ENCODE peak calls at places on chromosomes 12 and 14, in eight cellular contexts. K is gastrocnemius medialis, B is left ventricle myocardium inferior, S is AG04450, H is stomach, D is thoracic aorta, M is A673, L is left lung. U is an unnamed sample. For H3K9me3, the result is how much of the 10 kb centered on the place peaks cover.

GRCh38 chr12:32618115-32618514 is 61.0 kb upstream of the DNM1L start:
- DNase-seq in L (no peak), B (no peak), K (no peak), H (no peak), M (no peak), S (no peak), D (no peak), U (no peak)

GRCh38 chr12:111101003-111101402 is 180.6 kb upstream of the MYL2 start:
- DNase-seq in M (no peak), D (no peak), B (no peak), H (no peak), K (no peak), L (no peak), S (no peak), U (no peak)

GRCh38 chr14:22339277-22339676 is 249.7 kb downstream of the DAD1 start:
- DNase-seq in S (peak), K (peak), B (peak), H (peak), D (no peak), M (peak), L (no peak), U (no peak)

GRCh38 chr12:113461666-113462065 is 10.0 kb downstream of the LHX5 start:
- DNase-seq in L (no peak), B (no peak), M (peak), H (no peak), K (no peak), S (no peak), D (no peak), U (no peak)

GRCh38 chr14:38951451-38951850 is 151.6 kb downstream of the SEC23A start:
- DNase-seq in B (no peak), K (no peak), S (no peak), M (peak), H (no peak), L (no peak), D (no peak), U (no peak)

GRCh38 chr14:50064993-50065392 is 51.4 kb downstream of the VCPKMT start:
- DNase-seq in L (no peak), K (peak), B (no peak), S (no peak), D (no peak), H (peak), M (no peak), U (no peak)

GRCh38 chr12:51421266-51421884 is 3.3 kb upstream of the SLC4A8 start:
- DNase-seq in S (peak), M (peak), H (peak), L (no peak), K (no peak), B (no peak), D (no peak), U (no peak)

GRCh38 chr12:53623526-53623925 is 2.7 kb downstream of the ATF7 start:
- DNase-seq in K (no peak), B (no peak), H (no peak), D (no peak), S (peak), L (no peak), M (peak), U (no peak)

GRCh38 chr14:82595466-82595865 is 1061.8 kb upstream of the SEL1L start:
- DNase-seq in S (no peak), K (no peak), H (no peak), L (no peak), M (no peak), B (no peak), D (no peak), U (no peak)

GRCh38 chr14:60506010-60506409 is 2.9 kb upstream of the SIX6 start:
- DNase-seq in H (no peak), K (no peak), L (no peak), S (no peak), M (no peak), B (no peak), D (no peak), U (no peak)

GRCh38 chr12:21500786-21501257 is 613 bp downstream of the RECQL start:
- DNase-seq in B (no peak), M (no peak), K (no peak), S (no peak), H (no peak), L (no peak), D (no peak), U (no peak)

GRCh38 chr14:91163316-91163715 is 49.4 kb downstream of the DGLUCY start:
- DNase-seq in K (peak), S (no peak), B (peak), L (no peak), H (peak), D (no peak), M (peak), U (no peak)

GRCh38 chr14:49720744-49721143 is 27.8 kb downstream of the KLHDC1 start:
- DNase-seq in S (no peak), M (no peak), B (no peak), K (no peak), H (no peak), L (no peak), D (no peak), U (no peak)

GRCh38 chr12:106709068-106709511 is 65.4 kb upstream of the RIC8B start:
- DNase-seq in M (no peak), S (no peak), D (no peak), B (no peak), H (no peak), K (no peak), L (no peak), U (no peak)

GRCh38 chr12:118035194-118036041 is 18.9 kb downstream of the RFC5 start:
- DNase-seq in M (peak), D (no peak), K (no peak), H (no peak), S (no peak), B (no peak), L (no peak), U (no peak)

GRCh38 chr12:114286145-114286544 is 119.8 kb downstream of the TBX5 start:
- DNase-seq in B (no peak), M (no peak), D (no peak), H (no peak), K (no peak), L (no peak), S (no peak), U (no peak)

GRCh38 chr12:6771091-6771495 is 1.2 kb upstream of the LAG3 start:
- DNase-seq in S (no peak), L (no peak), K (no peak), M (no peak), B (no peak), H (no peak), D (no peak), U (no peak)

GRCh38 chr12:12723681-12724420 is 6.7 kb downstream of the CDKN1B start:
- DNase-seq in H (peak), B (peak), L (peak), M (peak), S (no peak), K (no peak), D (no peak), U (peak)

GRCh38 chr14:100772607-100773165 is 46.0 kb downstream of the DLK1 start:
- DNase-seq in S (no peak), L (no peak), M (no peak), D (no peak), K (no peak), H (no peak), B (no peak), U (no peak)

GRCh38 chr14:104421892-104422291 is 157.7 kb upstream of the C14orf180 start:
- DNase-seq in H (no peak), K (no peak), D (no peak), M (no peak), S (no peak), L (no peak), B (no peak), U (no peak)

DNA sequence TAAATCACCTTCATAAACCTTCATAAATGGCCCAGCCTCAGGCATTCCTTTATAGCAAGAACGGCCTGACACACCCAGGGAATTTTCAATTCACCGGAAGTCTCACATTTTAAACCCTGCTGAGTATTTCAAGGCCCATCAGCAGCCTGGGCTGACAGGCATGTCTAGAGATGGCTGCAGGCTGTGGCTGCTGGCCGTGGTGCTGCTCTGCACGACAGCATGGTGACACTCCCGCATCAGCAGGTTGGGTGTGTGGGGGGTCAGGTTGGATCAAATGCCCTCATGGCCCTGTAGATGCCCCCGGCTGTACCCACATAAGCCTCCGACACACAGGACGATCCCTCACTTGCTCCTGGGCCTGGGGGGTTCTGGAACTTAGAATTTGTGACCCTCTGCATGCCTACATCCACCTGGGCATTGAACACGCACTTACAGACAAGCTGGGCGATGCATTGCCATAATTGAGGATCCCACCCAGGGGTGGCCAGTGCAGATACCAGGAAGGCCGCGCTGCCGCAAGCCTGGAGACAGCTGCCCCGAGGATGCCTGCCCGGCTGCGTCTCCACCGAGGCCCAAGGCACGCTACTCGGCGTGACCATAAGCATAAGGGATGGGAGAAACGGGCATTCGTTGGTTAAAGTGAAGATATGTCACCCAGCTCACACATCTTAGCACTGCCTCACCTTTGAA is 124.3 kb downstream of the PIWIL1 start:
- DNase-seq in M (no peak), H (no peak), K (no peak), D (no peak), L (peak), S (no peak), B (no peak), U (no peak)
- H3K9me3 ChIP-seq in M (under half), H (under half), K (under half), D (under half), L (under half), S (half or more), B (under half), U (under half)

DNA sequence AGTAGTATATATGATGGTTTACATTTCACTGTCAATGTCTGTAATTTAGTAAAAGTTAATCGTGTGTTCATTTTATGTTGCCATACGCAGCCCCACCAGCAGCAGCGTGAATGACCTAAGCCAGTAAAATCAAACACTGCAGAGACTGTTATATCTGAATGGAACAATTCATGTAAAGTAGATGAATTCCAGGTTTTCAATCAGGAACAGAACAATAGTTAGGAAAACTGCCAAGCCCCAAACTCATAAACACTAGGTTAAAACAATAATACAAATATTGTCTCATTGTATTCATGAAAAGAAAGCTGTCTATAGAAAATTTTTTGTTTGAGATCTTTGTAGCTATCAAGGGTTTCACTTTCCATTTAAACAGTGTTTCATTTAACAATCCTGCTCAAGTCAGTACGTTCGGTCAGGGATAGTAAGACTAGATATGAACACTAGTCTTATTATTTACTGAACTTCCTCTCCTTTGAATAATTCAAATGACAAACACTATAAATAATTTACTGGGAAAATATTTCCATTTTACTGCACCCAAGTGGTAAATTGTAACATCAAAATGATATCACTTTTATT is 256.8 kb upstream of the FLRT2 start:
- DNase-seq in D (no peak), S (no peak), L (no peak), K (no peak), H (no peak), B (no peak), M (no peak), U (no peak)
- H3K9me3 ChIP-seq in D (under half), S (under half), L (under half), K (under half), H (under half), B (under half), M (under half), U (under half)

GRCh38 chr12:56884421-56884820 is 49.8 kb downstream of the SDR9C7 start:
- DNase-seq in D (no peak), B (no peak), M (peak), S (no peak), L (no peak), H (no peak), K (no peak), U (no peak)

GRCh38 chr12:56886319-56886718 is 47.9 kb downstream of the SDR9C7 start:
- DNase-seq in D (no peak), S (no peak), K (no peak), M (no peak), B (no peak), H (no peak), L (no peak), U (no peak)

GRCh38 chr12:56880416-56881035 is 53.7 kb downstream of the SDR9C7 start:
- DNase-seq in H (no peak), M (no peak), K (no peak), D (no peak), S (no peak), L (no peak), B (no peak), U (no peak)

DNA sequence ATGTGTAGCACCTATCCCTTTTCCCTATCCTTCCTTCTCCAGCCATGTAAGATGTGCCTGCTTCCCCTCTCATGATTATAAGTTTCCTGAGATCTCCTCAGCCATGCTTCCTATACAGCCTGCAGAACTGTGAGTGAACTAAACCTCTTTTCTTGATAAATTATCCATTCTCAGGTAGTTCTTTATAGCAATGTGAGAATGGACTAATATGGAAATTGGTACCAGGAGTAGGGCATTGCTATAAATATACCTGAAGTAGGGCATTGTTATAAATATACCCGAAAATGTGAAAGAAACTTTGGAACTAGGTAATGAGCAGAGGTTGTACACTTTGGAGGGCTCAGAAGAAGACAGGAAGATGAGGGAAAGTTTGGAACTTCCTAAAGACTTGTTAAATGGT is 48.9 kb downstream of the SDR9C7 start:
- DNase-seq in S (no peak), B (no peak), H (no peak), L (no peak), D (no peak), K (no peak), M (no peak), U (no peak)
- H3K9me3 ChIP-seq in S (under half), B (under half), H (under half), L (under half), D (under half), K (under half), M (under half), U (under half)

GRCh38 chr12:133106253-133106652 is 23.8 kb downstream of the ZNF891 start:
- DNase-seq in S (no peak), K (no peak), B (no peak), D (no peak), M (no peak), L (no peak), H (no peak), U (no peak)
- H3K9me3 ChIP-seq in S (under half), K (under half), B (half or more), D (half or more), M (half or more), L (under half), H (half or more), U (half or more)

GRCh38 chr14:106877527-106877926 is 1351.1 kb downstream of the TMEM121 start:
- DNase-seq in M (no peak), L (no peak), H (no peak), S (no peak), D (no peak), B (no peak), K (no peak), U (no peak)
- H3K9me3 ChIP-seq in M (under half), L (under half), H (under half), S (under half), D (under half), B (under half), K (under half), U (under half)

GRCh38 chr12:69196302-69197288 is 42.8 kb upstream of the CPSF6 start:
- DNase-seq in L (no peak), M (peak), B (no peak), S (no peak), K (no peak), H (no peak), D (no peak), U (no peak)
- H3K9me3 ChIP-seq in L (under half), M (under half), B (under half), S (under half), K (under half), H (under half), D (under half), U (under half)

DNA sequence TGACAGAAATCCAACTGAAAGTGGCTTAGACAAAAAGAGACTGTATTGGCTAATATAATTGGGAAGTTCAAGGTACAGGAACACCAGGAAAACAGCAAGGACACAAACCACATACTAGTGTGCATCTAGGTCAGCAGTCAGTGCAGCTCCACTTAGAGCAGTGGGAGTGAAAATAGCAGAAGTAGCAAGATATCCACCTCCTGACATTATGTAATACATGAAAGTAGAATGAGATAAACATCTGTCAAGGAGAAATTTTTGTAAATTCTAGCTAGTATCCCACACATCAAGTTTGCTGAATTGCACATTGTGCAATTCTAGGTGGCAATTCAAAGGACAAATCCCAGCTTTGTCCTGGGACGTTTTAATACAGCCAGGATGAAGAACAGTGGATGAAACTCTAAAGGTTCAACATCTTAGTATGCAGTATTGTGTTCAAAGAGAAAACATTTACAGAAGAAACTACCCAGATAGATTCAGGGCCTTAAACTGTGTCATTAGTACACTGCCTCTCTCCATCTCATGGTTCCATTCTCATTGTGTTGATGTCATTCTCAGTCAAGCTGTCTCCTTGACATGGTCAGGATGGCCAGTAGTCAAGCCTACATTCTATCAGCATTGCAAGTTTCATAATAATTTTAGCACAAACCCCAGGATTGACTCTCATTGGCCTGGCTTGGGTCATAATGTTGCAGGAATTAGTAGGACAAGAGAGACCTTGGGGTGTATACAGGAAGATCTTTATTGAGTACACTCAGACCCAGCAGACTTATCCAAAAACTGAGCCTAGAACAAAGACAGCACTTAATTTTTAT is 56.8 kb downstream of the SDR9C7 start:
- DNase-seq in K (no peak), H (no peak), D (no peak), S (no peak), B (no peak), L (no peak), M (no peak), U (no peak)
- H3K9me3 ChIP-seq in K (under half), H (under half), D (under half), S (under half), B (under half), L (under half), M (under half), U (under half)

U was measured in T-helper 17 cell.